ENCODE peak calls at places on chromosomes 4 and X, in four cellular contexts. K is fibroblast of lung, N is brain microvascular endothelial cell, Z is foreskin keratinocyte. P is an unnamed sample.

GRCh38 chr4:39732728-39733127 is 34.8 kb downstream of the UBE2K start:
- DNase-seq in K (peak), N (peak), Z (peak), P (no peak)

GRCh38 chrX:30875957-30876356 is 13.1 kb downstream of the TAB3 start:
- DNase-seq in K (peak), N (peak), Z (peak), P (no peak)

GRCh38 chr4:52982246-52982950 is 120.3 kb downstream of the RASL11B start:
- DNase-seq in K (peak), N (peak), Z (peak), P (no peak)

GRCh38 chr4:6912412-6912811 is 2.8 kb downstream of the TBC1D14 start:
- DNase-seq in K (no peak), N (no peak), Z (no peak), P (peak)

GRCh38 chr4:56410247-56410646 is 23.0 kb upstream of the AASDH start:
- DNase-seq in K (peak), N (peak), Z (peak), P (no peak)

GRCh38 chr4:27087306-27088045 is 226.8 kb downstream of the STIM2 start:
- DNase-seq in K (no peak), N (no peak), Z (peak), P (no peak)

GRCh38 chrX:25019707-25020390 is 4.1 kb upstream of the ARX start:
- DNase-seq in K (no peak), N (no peak), Z (no peak), P (no peak)

GRCh38 chr4:143025111-143025704 is 159.5 kb upstream of the USP38 start:
- DNase-seq in K (peak), N (peak), Z (peak), P (no peak)

GRCh38 chr4:150126201-150126879 is 48.1 kb downstream of the DCLK2 start:
- DNase-seq in K (peak), N (peak), Z (no peak), P (no peak)

GRCh38 chr4:62070291-62070852 is 870.2 kb downstream of the ADGRL3 start:
- DNase-seq in K (no peak), N (no peak), Z (no peak), P (peak)

DNA sequence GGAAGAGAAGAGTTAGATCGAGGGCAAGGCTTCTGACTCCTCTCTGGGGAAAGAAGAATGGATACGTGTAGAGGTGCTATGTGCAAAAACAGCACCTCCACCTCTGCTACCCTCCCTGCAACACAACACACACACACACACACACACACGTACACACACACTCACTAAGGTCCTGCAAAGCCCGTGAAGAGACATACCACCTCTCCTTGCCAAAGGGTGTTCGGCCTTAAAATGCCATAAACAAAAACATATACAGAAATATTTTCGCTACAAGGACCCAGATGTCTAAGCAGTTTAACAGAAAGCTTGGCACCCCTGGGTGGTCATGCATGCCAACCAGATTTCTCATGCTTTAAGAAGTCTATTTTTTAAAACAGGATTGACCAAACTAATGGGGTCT is 1.5 kb downstream of the TIFA start:
- DNase-seq in K (peak), N (no peak), Z (peak), P (no peak)
- H3K27ac ChIP-seq in K (no peak), N (no peak), Z (no peak), P (peak)

GRCh38 chr4:165112258-165113156 is at the start of gene TMEM192:
- DNase-seq in K (peak), N (peak), Z (peak), P (peak)
- TF ChIP-seq CTCF in K (peak), N (peak), Z (peak), P (no peak)

DNA sequence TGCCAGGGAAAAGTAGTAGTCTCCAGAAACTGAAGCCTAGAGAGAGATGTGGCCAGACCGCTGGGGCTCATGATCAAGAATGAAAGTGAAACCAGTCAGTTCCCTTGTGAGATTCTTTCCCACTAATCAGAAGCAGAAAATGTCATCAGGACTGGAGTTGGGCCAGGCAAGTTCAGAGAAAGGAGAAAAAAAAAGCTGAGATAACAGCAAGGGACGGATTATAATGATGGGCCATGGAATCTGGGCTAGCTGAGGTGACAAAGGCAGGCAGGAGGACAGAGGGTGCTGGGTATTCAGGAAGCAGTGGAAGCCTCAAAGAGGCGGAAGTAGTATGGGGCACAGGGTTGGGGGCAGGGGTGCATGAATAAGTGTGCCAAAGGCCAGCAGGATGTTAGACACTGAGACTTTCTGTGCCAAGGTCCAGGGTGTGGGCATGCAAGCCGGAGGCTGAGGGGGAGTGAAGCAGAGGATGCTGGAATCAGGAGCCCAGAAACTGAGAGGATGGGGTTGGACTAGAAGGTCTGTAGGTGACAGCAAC is 2.5 kb downstream of the CXorf38 start:
- DNase-seq in K (peak), N (peak), Z (peak), P (peak)
- H3K27ac ChIP-seq in K (peak), N (peak), Z (peak), P (peak)

DNA sequence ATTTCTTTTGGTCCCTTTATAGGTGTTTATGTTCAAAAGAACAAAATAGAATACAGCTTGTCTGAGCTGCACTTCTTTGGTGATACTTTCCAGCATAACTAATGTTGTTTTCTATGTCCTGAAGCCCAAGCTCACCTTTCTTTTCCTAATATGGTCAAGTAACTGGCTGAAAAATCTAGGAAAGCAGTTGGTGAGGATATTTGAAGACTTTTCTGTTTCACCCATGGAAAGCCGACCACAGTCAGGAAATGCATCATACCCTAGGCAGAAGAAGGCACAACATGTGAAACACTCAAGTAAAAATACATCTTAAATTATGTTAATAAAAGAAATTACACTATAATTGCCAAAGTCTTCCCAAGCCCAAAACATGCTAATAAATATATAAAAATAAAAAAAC is 337.0 kb downstream of the PDGFC start:
- DNase-seq in K (peak), N (peak), Z (no peak), P (no peak)
- TF ChIP-seq CTCF in K (no peak), N (no peak), Z (no peak), P (no peak)

GRCh38 chrX:134794692-134795091 is 136.4 kb upstream of the PLAC1 start:
- DNase-seq in K (no peak), N (no peak), Z (no peak), P (no peak)

GRCh38 chrX:134798472-134798871 is 140.2 kb upstream of the PLAC1 start:
- DNase-seq in K (no peak), N (no peak), Z (no peak), P (no peak)

GRCh38 chrX:134792077-134792476 is 133.8 kb upstream of the PLAC1 start:
- DNase-seq in K (peak), N (no peak), Z (no peak), P (no peak)

GRCh38 chrX:134801267-134801666 is 143.0 kb upstream of the PLAC1 start:
- DNase-seq in K (peak), N (peak), Z (no peak), P (no peak)

GRCh38 chrX:134797390-134797700 is 139.1 kb upstream of the PLAC1 start:
- DNase-seq in K (no peak), N (no peak), Z (no peak), P (no peak)
- H3K27ac ChIP-seq in K (peak), N (no peak), Z (no peak), P (no peak)

P was measured in sigmoid colon.